ENCODE peak calls at places on chromosomes 12 and 14, in seven cellular contexts. K is IMR-90, C is mammary epithelial cell, E is PC-3, G is body of pancreas, Z is lower lobe of right lung, L is MM.1S. R is an unnamed sample.

GRCh38 chr14:104843006-104843405 is 22.1 kb upstream of the CEP170B start:
- DNase-seq in K (no peak), C (no peak), E (no peak), G (no peak), Z (no peak), L (no peak), R (no peak)

GRCh38 chr12:50195832-50196231 is 28.7 kb upstream of the CERS5 start:
- DNase-seq in K (no peak), C (no peak), E (peak; percentile 49), G (no peak), Z (no peak), L (no peak), R (no peak)

GRCh38 chr14:61524211-61524806 is 171.0 kb upstream of the HIF1A start:
- DNase-seq in K (peak; percentile 74), C (peak; percentile 95), E (peak; percentile 95), G (peak; percentile 60), Z (no peak), L (no peak), R (peak; percentile 87)

GRCh38 chr12:14777271-14777670 is 26.0 kb downstream of the WBP11 start:
- DNase-seq in K (no peak), C (peak; percentile 30), E (peak; percentile 86), G (peak; percentile 54), Z (no peak), L (no peak), R (no peak)

GRCh38 chr12:119826661-119827435 is 50.3 kb downstream of the CIT start:
- DNase-seq in K (no peak), C (no peak), E (no peak), G (no peak), Z (no peak), L (no peak), R (no peak)

GRCh38 chr12:23640754-23641153 is 308.7 kb downstream of the SOX5 start:
- DNase-seq in K (no peak), C (no peak), E (no peak), G (no peak), Z (no peak), L (no peak), R (no peak)

GRCh38 chr14:56884617-56885016 is 74.3 kb upstream of the OTX2 start:
- DNase-seq in K (no peak), C (no peak), E (no peak), G (no peak), Z (no peak), L (no peak), R (no peak)

GRCh38 chr12:57456145-57456700 is 1.1 kb downstream of the INHBE start:
- DNase-seq in K (peak; percentile 44), C (peak; percentile 32), E (peak; percentile 60), G (peak; percentile 67), Z (no peak), L (peak; percentile 75), R (no peak)

GRCh38 chr14:52402812-52403526 is 88.9 kb downstream of the PTGER2 start:
- DNase-seq in K (peak; percentile 72), C (peak; percentile 54), E (peak; percentile 83), G (no peak), Z (no peak), L (no peak), R (no peak)

GRCh38 chr14:100872641-100873071 is 30.9 kb downstream of the RTL1 start:
- DNase-seq in K (no peak), C (no peak), E (no peak), G (no peak), Z (peak; percentile 36), L (no peak), R (no peak)

GRCh38 chr12:67519824-67520433 is 128.6 kb upstream of the DYRK2 start:
- DNase-seq in K (no peak), C (no peak), E (no peak), G (no peak), Z (no peak), L (no peak), R (no peak)

GRCh38 chr14:100297320-100298300 is 8.6 kb downstream of the SLC25A29 start:
- DNase-seq in K (peak; percentile 88), C (no peak), E (no peak), G (peak; percentile 69), Z (peak; percentile 82), L (no peak), R (no peak)

GRCh38 chr12:100251917-100252316 is 15.0 kb downstream of the DEPDC4 start:
- DNase-seq in K (no peak), C (no peak), E (peak; percentile 52), G (peak; percentile 80), Z (no peak), L (no peak), R (no peak)

GRCh38 chr12:120453977-120454376 is 7.7 kb downstream of the GATC start:
- DNase-seq in K (peak; percentile 19), C (peak; percentile 18), E (peak; percentile 65), G (no peak), Z (no peak), L (peak; percentile 58), R (no peak)

GRCh38 chr12:91423336-91424050 is 240.9 kb upstream of the DCN start:
- DNase-seq in K (no peak), C (no peak), E (no peak), G (no peak), Z (no peak), L (no peak), R (no peak)

GRCh38 chr12:17352164-17352563 is 737.8 kb downstream of the RERGL start:
- DNase-seq in K (no peak), C (no peak), E (no peak), G (no peak), Z (no peak), L (no peak), R (no peak)

GRCh38 chr12:41407240-41407799 is 219.2 kb downstream of the PDZRN4 start:
- DNase-seq in K (no peak), C (no peak), E (no peak), G (peak; percentile 13), Z (no peak), L (no peak), R (no peak)

GRCh38 chr12:41409628-41410027 is 221.5 kb downstream of the PDZRN4 start:
- DNase-seq in K (no peak), C (no peak), E (no peak), G (no peak), Z (no peak), L (no peak), R (no peak)
- TF ChIP-seq CTCF in K (no peak), C (no peak), E (no peak), G (no peak), Z (no peak), L (no peak), R (no peak)

GRCh38 chr12:39619316-39619659 is 315 bp downstream of the ABCD2 start:
- DNase-seq in K (no peak), C (no peak), E (no peak), G (no peak), Z (no peak), L (peak; percentile 46), R (no peak)

GRCh38 chr12:39620664-39621658 is 1.4 kb upstream of the ABCD2 start:
- DNase-seq in K (no peak), C (no peak), E (peak; percentile 6), G (no peak), Z (no peak), L (peak; percentile 71), R (no peak)

GRCh38 chr12:39618701-39619100 is 902 bp downstream of the ABCD2 start:
- DNase-seq in K (no peak), C (no peak), E (no peak), G (no peak), Z (no peak), L (no peak), R (no peak)

GRCh38 chr12:39621670-39622069 is 2.1 kb upstream of the ABCD2 start:
- DNase-seq in K (no peak), C (no peak), E (no peak), G (no peak), Z (no peak), L (no peak), R (no peak)

GRCh38 chr12:39619660-39620433 is at the start of gene ABCD2:
- DNase-seq in K (peak; percentile 58), C (peak; percentile 77), E (peak; percentile 65), G (peak; percentile 25), Z (peak; percentile 43), L (peak; percentile 97), R (peak; percentile 72)
- H3K27ac ChIP-seq in K (no peak within 1 kb of the TSS), C (peak within 1 kb of the TSS; percentile 37), E (no peak within 1 kb of the TSS), G (no peak within 1 kb of the TSS), Z (peak within 1 kb of the TSS; percentile 50), L (peak within 1 kb of the TSS; percentile 99), R (no peak within 1 kb of the TSS)

GRCh38 chr12:52205584-52206308 is 13.9 kb upstream of the KRT80 start:
- DNase-seq in K (no peak), C (no peak), E (no peak), G (peak; percentile 9), Z (no peak), L (no peak), R (no peak)
- H3K4me1 ChIP-seq in K (peaks cover 35% of the 10 kb centered on the region), C (peaks cover 60% of the 10 kb centered on the region), E (peaks cover 58% of the 10 kb centered on the region), G (peaks cover 51% of the 10 kb centered on the region), Z (peaks cover 27% of the 10 kb centered on the region), L (no peaks in the 10 kb centered on the region), R (peaks cover 42% of the 10 kb centered on the region)

GRCh38 chr14:74238974-74239847 is at the start of gene VSX2:
- DNase-seq in K (no peak), C (no peak), E (no peak), G (no peak), Z (no peak), L (no peak), R (no peak)
- TF ChIP-seq CTCF in K (no peak), C (no peak), E (no peak), G (no peak), Z (no peak), L (no peak), R (no peak)

GRCh38 chr12:24853094-24853493 is 95.8 kb downstream of the BCAT1 start:
- DNase-seq in K (no peak), C (no peak), E (no peak), G (no peak), Z (no peak), L (no peak), R (no peak)

GRCh38 chr12:24856541-24856940 is 92.4 kb downstream of the BCAT1 start:
- DNase-seq in K (no peak), C (no peak), E (no peak), G (peak; percentile 29), Z (no peak), L (no peak), R (no peak)

GRCh38 chr12:24854017-24854416 is 94.9 kb downstream of the BCAT1 start:
- DNase-seq in K (no peak), C (no peak), E (no peak), G (no peak), Z (no peak), L (no peak), R (no peak)

GRCh38 chr12:24853588-24853987 is 95.3 kb downstream of the BCAT1 start:
- DNase-seq in K (peak; percentile 87), C (peak; percentile 69), E (no peak), G (no peak), Z (no peak), L (no peak), R (peak; percentile 62)

GRCh38 chr12:24854908-24855307 is 94.0 kb downstream of the BCAT1 start:
- DNase-seq in K (peak; percentile 61), C (no peak), E (no peak), G (no peak), Z (no peak), L (no peak), R (no peak)
- H3K27ac ChIP-seq in K (no peak overlapping the region), C (no peak overlapping the region), E (no peak overlapping the region), G (no peak overlapping the region), Z (no peak overlapping the region), L (no peak overlapping the region), R (peak overlapping the region; percentile 34)

DNA sequence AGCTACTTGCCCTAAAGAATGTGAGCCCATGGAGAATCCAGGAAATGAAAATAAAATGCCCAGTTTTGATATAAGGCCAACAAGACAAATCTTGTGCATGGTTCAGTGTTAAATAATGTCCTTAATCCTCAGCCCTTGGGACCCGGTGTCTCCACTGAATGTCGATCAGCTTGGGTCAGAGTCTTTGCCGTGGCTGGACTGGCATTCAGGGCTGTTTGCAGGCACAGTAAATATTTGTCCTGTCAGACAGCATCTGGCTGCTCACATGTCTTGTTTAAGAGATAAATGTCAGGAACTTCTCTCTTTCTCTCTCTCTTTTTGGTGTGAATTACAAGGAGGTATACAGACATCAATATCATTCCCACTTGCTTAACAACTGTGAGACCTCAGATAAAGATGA is 452.5 kb downstream of the FUT8 start:
- DNase-seq in K (no peak), C (no peak), E (no peak), G (no peak), Z (no peak), L (no peak), R (no peak)
- H3K4me1 ChIP-seq in K (no peaks in the 10 kb centered on the region), C (no peaks in the 10 kb centered on the region), E (no peaks in the 10 kb centered on the region), G (peaks cover 12% of the 10 kb centered on the region), Z (no peaks in the 10 kb centered on the region), L (no peaks in the 10 kb centered on the region), R (no peaks in the 10 kb centered on the region)

R was measured in foreskin keratinocyte.